ENCODE peak calls at places on chromosomes 1 and 21, in four cellular contexts. I, J, W and N are unnamed samples.

GRCh38 chr21:35086357-35086756 is 37.3 kb upstream of the RUNX1 start:
- DNase-seq in I (no peak), J (no peak), W (no peak), N (no peak)

GRCh38 chr1:78619803-78620579 is at the start of gene IFI44L:
- DNase-seq in I (no peak), J (no peak), W (no peak), N (peak; percentile 35)

GRCh38 chr1:7187121-7187510 is 401.9 kb downstream of the CAMTA1 start:
- DNase-seq in I (no peak), J (no peak), W (no peak), N (no peak)

GRCh38 chr1:208616776-208617175 is 372.6 kb upstream of the PLXNA2 start:
- DNase-seq in I (no peak), J (no peak), W (no peak), N (no peak)

GRCh38 chr1:111481387-111482221 is 7.8 kb downstream of the C1orf162 start:
- DNase-seq in I (peak; percentile 79), J (peak; percentile 84), W (peak; percentile 43), N (peak; percentile 77)

GRCh38 chr1:198922638-198923430 is 284.0 kb downstream of the PTPRC start:
- DNase-seq in I (no peak), J (peak; percentile 60), W (no peak), N (no peak)

GRCh38 chr21:33067457-33067856 is 2.5 kb upstream of the OLIG1 start:
- DNase-seq in I (no peak), J (peak; percentile 96), W (no peak), N (no peak)

GRCh38 chr1:219927956-219928790 is at the start of gene SLC30A10:
- DNase-seq in I (peak; percentile 95), J (no peak), W (peak; percentile 30), N (no peak)

GRCh38 chr1:210723646-210724045 is 394.9 kb downstream of the HHAT start:
- DNase-seq in I (no peak), J (no peak), W (no peak), N (no peak)

GRCh38 chr1:215475719-215476525 is 91.2 kb upstream of the KCTD3 start:
- DNase-seq in I (no peak), J (no peak), W (no peak), N (no peak)

GRCh38 chr1:19089524-19089923 is 120.5 kb downstream of the UBR4 start:
- DNase-seq in I (no peak), J (no peak), W (no peak), N (no peak)

GRCh38 chr1:28602536-28603439 is 10.7 kb downstream of the RAB42 start:
- DNase-seq in I (peak; percentile 62), J (peak; percentile 73), W (no peak), N (peak; percentile 48)

GRCh38 chr1:217602380-217602779 is 28.5 kb downstream of the GPATCH2 start:
- DNase-seq in I (no peak), J (no peak), W (no peak), N (no peak)

GRCh38 chr1:248841702-248842395 is 3.8 kb downstream of the ZNF672 start:
- DNase-seq in I (no peak), J (peak; percentile 73), W (no peak), N (no peak)

GRCh38 chr1:202310071-202310725 is 31.5 kb downstream of the UBE2T start:
- DNase-seq in I (no peak), J (no peak), W (no peak), N (no peak)

GRCh38 chr1:235017719-235018118 is 110.9 kb downstream of the TOMM20 start:
- DNase-seq in I (peak; percentile 21), J (no peak), W (no peak), N (no peak)

GRCh38 chr1:6471969-6472368 is 6.0 kb upstream of the TNFRSF25 start:
- DNase-seq in I (peak; percentile 81), J (no peak), W (no peak), N (peak; percentile 87)

GRCh38 chr1:77513839-77514763 is 168.4 kb downstream of the ZZZ3 start:
- DNase-seq in I (no peak), J (no peak), W (no peak), N (no peak)

GRCh38 chr1:71850936-71851335 is 431.4 kb downstream of the NEGR1 start:
- DNase-seq in I (no peak), J (peak; percentile 8), W (no peak), N (no peak)

GRCh38 chr1:40539338-40539737 is 7.9 kb downstream of the ZNF684 start:
- DNase-seq in I (peak; percentile 58), J (peak; percentile 91), W (no peak), N (no peak)

GRCh38 chr1:233627376-233627775 is 13.5 kb downstream of the KCNK1 start:
- DNase-seq in I (no peak), J (no peak), W (no peak), N (no peak)

GRCh38 chr21:32392299-32392879 is 423 bp downstream of the URB1 start:
- DNase-seq in I (no peak), J (peak; percentile 33), W (no peak), N (no peak)

GRCh38 chr1:27611450-27611849 is 7.5 kb upstream of the AHDC1 start:
- DNase-seq in I (no peak), J (no peak), W (no peak), N (no peak)

GRCh38 chr1:88286716-88287115 is 397.4 kb upstream of the PKN2 start:
- DNase-seq in I (peak; percentile 60), J (no peak), W (no peak), N (no peak)

GRCh38 chr1:63611231-63611630 is 18.0 kb downstream of the PGM1 start:
- DNase-seq in I (no peak), J (peak; percentile 17), W (no peak), N (no peak)

GRCh38 chr1:167057297-167057688 is 32.9 kb downstream of the GPA33 start:
- DNase-seq in I (peak; percentile 62), J (peak; percentile 59), W (no peak), N (peak; percentile 52)

GRCh38 chr1:223482766-223483165 is 89.6 kb downstream of the CCDC185 start:
- DNase-seq in I (no peak), J (peak; percentile 23), W (no peak), N (no peak)

GRCh38 chr1:203327684-203328457 is 22.6 kb downstream of the BTG2 start:
- DNase-seq in I (peak; percentile 63), J (peak; percentile 75), W (peak; percentile 58), N (peak; percentile 66)

GRCh38 chr1:203325004-203325417 is 19.7 kb downstream of the BTG2 start:
- DNase-seq in I (no peak), J (peak; percentile 29), W (peak; percentile 62), N (no peak)

GRCh38 chr1:203328714-203329122 is 22.2 kb downstream of the FMOD start:
- DNase-seq in I (no peak), J (no peak), W (no peak), N (peak; percentile 87)

GRCh38 chr1:203325418-203326091 is 20.2 kb downstream of the BTG2 start:
- DNase-seq in I (peak; percentile 68), J (peak; percentile 60), W (peak; percentile 54), N (peak; percentile 86)

GRCh38 chr1:203326830-203327683 is 21.7 kb downstream of the BTG2 start:
- DNase-seq in I (peak; percentile 94), J (peak; percentile 90), W (peak; percentile 91), N (peak; percentile 97)
- TF ChIP-seq POLR2A in I (peak; percentile 40), J (no peak), W (peak; percentile 25), N (no peak)

GRCh38 chr1:116679091-116679827 is 11.7 kb upstream of the IGSF3 start:
- DNase-seq in I (no peak), J (no peak), W (no peak), N (no peak)
- TF ChIP-seq POLR2A in I (no peak), J (no peak), W (no peak), N (no peak)

GRCh38 chr1:2557146-2558029 is 1.2 kb downstream of the TNFRSF14 start:
- DNase-seq in I (peak; percentile 72), J (no peak), W (no peak), N (peak; percentile 75)
- TF ChIP-seq POLR2A in I (no peak), J (no peak), W (no peak), N (no peak)

GRCh38 chr1:38815903-38816627 is 43.5 kb downstream of the RRAGC start:
- DNase-seq in I (no peak), J (peak; percentile 78), W (peak; percentile 46), N (no peak)
- TF ChIP-seq POLR2A in I (no peak), J (no peak), W (no peak), N (no peak)

GRCh38 chr1:10031461-10031860 is 1.3 kb upstream of the UBE4B start:
- DNase-seq in I (no peak), J (no peak), W (no peak), N (no peak)
- TF ChIP-seq POLR2A in I (no peak), J (no peak), W (no peak), N (no peak)

DNA sequence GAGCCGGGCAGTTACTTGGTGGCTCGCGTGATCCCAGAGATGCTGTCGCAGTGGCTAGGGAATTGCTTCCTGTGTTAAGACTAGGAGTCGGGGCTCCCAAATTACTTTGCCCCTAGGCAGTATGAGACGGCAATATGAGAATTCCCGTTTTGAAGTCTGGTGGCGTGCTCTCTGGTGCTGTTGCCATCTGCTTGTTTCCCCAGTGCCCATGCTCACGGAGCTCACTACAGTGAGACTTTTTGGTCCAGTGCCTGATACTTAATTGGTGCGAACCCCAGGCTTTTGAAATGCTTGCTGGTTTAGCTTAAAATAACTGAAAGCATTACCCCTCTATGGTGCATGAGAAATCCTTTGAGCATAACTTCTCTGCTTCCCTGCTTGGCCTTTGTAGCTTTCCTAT is 22.3 kb downstream of the AGT start:
- DNase-seq in I (no peak), J (no peak), W (no peak), N (no peak)
- TF ChIP-seq POLR2A in I (no peak), J (no peak), W (no peak), N (no peak)

GRCh38 chr1:228457396-228458176 is 29.6 kb upstream of the RNF187 start:
- DNase-seq in I (no peak), J (no peak), W (peak; percentile 74), N (peak; percentile 81)
- TF ChIP-seq POLR2A in I (peak; percentile 38), J (no peak), W (peak; percentile 90), N (no peak)

GRCh38 chr1:24489674-24490073 is 13.0 kb upstream of the RCAN3 start:
- DNase-seq in I (no peak), J (no peak), W (no peak), N (no peak)
- TF ChIP-seq POLR2A in I (no peak), J (no peak), W (no peak), N (no peak)